ENCODE peak calls at places on chromosomes 7 and 10, in six cellular contexts. H is gastrocnemius medialis, C is erythroblast, K is adrenal gland, X is Peyer's patch, N is GM12892. L is an unnamed sample.

GRCh38 chr10:114990991-114991390 is 53.0 kb downstream of the TRUB1 start:
- DNase-seq in H (no peak), C (no peak), K (no peak), X (no peak), N (no peak), L (peak)

GRCh38 chr10:48406204-48406603 is 99.7 kb downstream of the MAPK8 start:
- DNase-seq in H (no peak), C (peak), K (no peak), X (no peak), N (no peak), L (peak)

GRCh38 chr10:48236199-48236621 is 38.3 kb downstream of the FRMPD2 start:
- DNase-seq in H (no peak), C (no peak), K (no peak), X (no peak), N (no peak), L (no peak)

GRCh38 chr7:158699341-158699740 is 5.3 kb downstream of the NCAPG2 start:
- DNase-seq in H (no peak), C (no peak), K (no peak), X (no peak), N (no peak), L (no peak)

GRCh38 chr7:113071465-113071864 is 15.2 kb downstream of the GPR85 start:
- DNase-seq in H (no peak), C (no peak), K (peak), X (peak), N (no peak), L (peak)

GRCh38 chr7:143415696-143416095 is 7.0 kb upstream of the EPHA1 start:
- DNase-seq in H (no peak), C (no peak), K (no peak), X (no peak), N (no peak), L (no peak)

GRCh38 chr7:128217972-128218652 is 23.0 kb upstream of the LEP start:
- DNase-seq in H (no peak), C (no peak), K (no peak), X (no peak), N (no peak), L (peak)

GRCh38 chr10:63889756-63890155 is 368.6 kb downstream of the REEP3 start:
- DNase-seq in H (no peak), C (no peak), K (no peak), X (no peak), N (no peak), L (no peak)

GRCh38 chr7:150966002-150966401 is 12.1 kb downstream of the KCNH2 start:
- DNase-seq in H (no peak), C (peak), K (no peak), X (no peak), N (no peak), L (peak)

GRCh38 chr10:112852308-112852707 is 97.7 kb upstream of the TCF7L2 start:
- DNase-seq in H (peak), C (no peak), K (peak), X (peak), N (no peak), L (peak)

GRCh38 chr10:130053561-130053960 is 57.1 kb downstream of the C10orf143 start:
- DNase-seq in H (no peak), C (no peak), K (no peak), X (no peak), N (no peak), L (no peak)

GRCh38 chr7:831596-832291 is 532 bp upstream of the SUN1 start:
- DNase-seq in H (no peak), C (peak), K (peak), X (no peak), N (peak), L (peak)

GRCh38 chr10:14185501-14186045 is 145.2 kb downstream of the FRMD4A start:
- DNase-seq in H (no peak), C (peak), K (no peak), X (no peak), N (peak), L (peak)

GRCh38 chr10:47452495-47453434 is 31.1 kb downstream of the ANXA8 start:
- DNase-seq in H (no peak), C (no peak), K (no peak), X (no peak), N (no peak), L (no peak)

GRCh38 chr10:63666836-63667383 is 145.7 kb downstream of the REEP3 start:
- DNase-seq in H (no peak), C (no peak), K (peak), X (no peak), N (peak), L (no peak)

GRCh38 chr7:91850455-91850854 is 30.0 kb downstream of the MTERF1 start:
- DNase-seq in H (no peak), C (no peak), K (no peak), X (no peak), N (no peak), L (no peak)

GRCh38 chr10:120917521-120918250 is 66.5 kb downstream of the WDR11 start:
- DNase-seq in H (no peak), C (no peak), K (no peak), X (no peak), N (no peak), L (no peak)

GRCh38 chr7:55065079-55065478 is 46.3 kb downstream of the EGFR start:
- DNase-seq in H (no peak), C (no peak), K (peak), X (peak), N (no peak), L (peak)

GRCh38 chr10:79104264-79104954 is 35.6 kb downstream of the ZMIZ1 start:
- DNase-seq in H (no peak), C (no peak), K (peak), X (no peak), N (no peak), L (no peak)

GRCh38 chr10:29266641-29267040 is 22.2 kb upstream of the LYZL1 start:
- DNase-seq in H (no peak), C (no peak), K (no peak), X (no peak), N (no peak), L (peak)

GRCh38 chr7:145582742-145583303 is 533.8 kb upstream of the CNTNAP2 start:
- DNase-seq in H (no peak), C (no peak), K (no peak), X (no peak), N (no peak), L (no peak)

GRCh38 chr7:26451997-26452396 is 160.3 kb downstream of the SNX10 start:
- DNase-seq in H (no peak), C (no peak), K (no peak), X (no peak), N (no peak), L (no peak)

GRCh38 chr7:127588697-127589482 is 679 bp downstream of the ARF5 start:
- DNase-seq in H (peak), C (peak), K (no peak), X (peak), N (no peak), L (peak)

GRCh38 chr10:129709627-129710509 is 242.8 kb downstream of the MGMT start:
- DNase-seq in H (no peak), C (no peak), K (no peak), X (no peak), N (no peak), L (no peak)

GRCh38 chr10:12534824-12535223 is 185.5 kb downstream of the CAMK1D start:
- DNase-seq in H (peak), C (peak), K (no peak), X (no peak), N (no peak), L (peak)

GRCh38 chr7:17963281-17963680 is 23.0 kb upstream of the SNX13 start:
- DNase-seq in H (no peak), C (no peak), K (peak), X (no peak), N (no peak), L (no peak)

GRCh38 chr7:30460246-30460633 is 18.3 kb downstream of the NOD1 start:
- DNase-seq in H (no peak), C (no peak), K (no peak), X (no peak), N (no peak), L (no peak)

GRCh38 chr10:77297370-77297692 is 340.3 kb downstream of the KCNMA1 start:
- DNase-seq in H (no peak), C (no peak), K (no peak), X (no peak), N (no peak), L (no peak)

GRCh38 chr7:155643804-155644177 is 670 bp upstream of the RBM33 start:
- DNase-seq in H (no peak), C (peak), K (no peak), X (no peak), N (no peak), L (no peak)

GRCh38 chr7:27235387-27236052 is 7.1 kb upstream of the EVX1 start:
- DNase-seq in H (no peak), C (no peak), K (peak), X (peak), N (no peak), L (peak)

GRCh38 chr10:101816375-101816773 is 1.9 kb downstream of the OGA start:
- DNase-seq in H (no peak), C (no peak), K (no peak), X (no peak), N (no peak), L (no peak)

GRCh38 chr10:101816913-101817541 is 1.2 kb downstream of the OGA start:
- DNase-seq in H (no peak), C (no peak), K (no peak), X (no peak), N (no peak), L (no peak)

GRCh38 chr10:101818119-101818957 is at the start of gene OGA:
- DNase-seq in H (peak), C (peak), K (peak), X (peak), N (peak), L (peak)

GRCh38 chr10:101817542-101818118 is 614 bp downstream of the OGA start:
- DNase-seq in H (peak), C (peak), K (peak), X (peak), N (no peak), L (peak)

GRCh38 chr10:101818958-101819633 is 852 bp upstream of the OGA start:
- DNase-seq in H (no peak), C (no peak), K (no peak), X (no peak), N (no peak), L (no peak)
- TF ChIP-seq POLR2A in H (no peak), C (no peak), K (no peak), X (peak), N (no peak), L (no peak)

DNA sequence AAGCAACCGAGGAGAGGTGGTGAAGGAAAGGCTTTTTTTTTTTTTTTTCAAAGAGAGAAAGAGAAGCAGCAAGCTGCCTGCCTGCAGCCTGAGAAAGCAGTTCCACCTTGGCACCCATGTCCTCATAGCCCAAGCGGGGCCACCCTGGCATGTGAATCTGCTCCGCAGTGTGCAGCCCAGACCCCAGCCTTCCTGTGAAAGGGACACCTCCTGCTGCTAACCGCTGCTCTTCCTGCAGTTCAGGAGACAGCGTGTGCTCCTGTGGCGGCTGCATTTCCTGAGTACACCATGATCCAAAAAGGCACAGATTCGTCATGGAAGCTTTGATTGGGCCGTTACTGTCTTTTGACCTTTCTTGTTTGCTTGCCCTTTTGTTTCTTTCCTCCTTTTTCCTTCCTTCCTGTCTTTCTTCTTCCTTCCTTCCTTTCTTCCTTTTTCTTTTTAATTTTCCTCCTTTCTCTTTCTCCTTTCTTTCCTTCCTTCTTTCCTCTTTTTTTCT is 38.1 kb downstream of the IKZF1 start:
- DNase-seq in H (no peak), C (no peak), K (no peak), X (peak), N (no peak), L (no peak)
- TF ChIP-seq POLR2A in H (no peak), C (no peak), K (no peak), X (peak), N (no peak), L (no peak)

DNA sequence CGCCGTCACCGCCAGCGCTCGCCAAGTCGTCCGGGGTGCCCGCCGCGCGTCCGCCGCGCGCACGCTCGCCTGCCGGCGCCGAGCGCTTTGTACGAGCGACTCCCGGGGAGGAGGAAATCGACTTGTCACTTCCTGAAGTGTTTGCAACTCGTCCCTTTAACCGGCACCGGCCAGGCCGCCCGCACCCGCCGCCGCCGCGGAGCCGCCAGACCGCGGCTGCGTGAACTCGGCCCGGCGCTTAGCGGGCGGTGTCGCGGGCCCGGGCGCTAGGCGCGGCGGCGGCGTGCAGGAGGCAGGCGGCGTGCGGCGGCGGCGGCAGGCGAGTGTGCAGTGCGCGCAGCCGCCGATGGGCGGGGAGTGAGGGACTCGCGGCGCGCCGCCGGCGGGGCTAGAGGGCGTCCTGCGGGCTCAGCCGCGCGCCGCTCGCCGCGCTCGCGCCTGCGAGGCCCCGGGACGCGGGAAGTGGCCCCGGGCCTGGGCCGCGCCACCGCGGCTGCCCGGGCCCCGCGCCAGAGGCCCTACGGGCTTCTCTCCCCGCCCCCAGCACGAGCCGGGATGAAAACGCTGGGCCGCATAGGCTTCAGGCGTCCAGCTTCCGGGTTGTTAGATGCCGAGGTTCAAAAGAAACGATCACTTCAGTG is at the start of gene FAM53B:
- DNase-seq in H (peak), C (peak), K (peak), X (peak), N (peak), L (peak)
- TF ChIP-seq POLR2A in H (peak), C (no peak), K (peak), X (no peak), N (peak), L (peak)

DNA sequence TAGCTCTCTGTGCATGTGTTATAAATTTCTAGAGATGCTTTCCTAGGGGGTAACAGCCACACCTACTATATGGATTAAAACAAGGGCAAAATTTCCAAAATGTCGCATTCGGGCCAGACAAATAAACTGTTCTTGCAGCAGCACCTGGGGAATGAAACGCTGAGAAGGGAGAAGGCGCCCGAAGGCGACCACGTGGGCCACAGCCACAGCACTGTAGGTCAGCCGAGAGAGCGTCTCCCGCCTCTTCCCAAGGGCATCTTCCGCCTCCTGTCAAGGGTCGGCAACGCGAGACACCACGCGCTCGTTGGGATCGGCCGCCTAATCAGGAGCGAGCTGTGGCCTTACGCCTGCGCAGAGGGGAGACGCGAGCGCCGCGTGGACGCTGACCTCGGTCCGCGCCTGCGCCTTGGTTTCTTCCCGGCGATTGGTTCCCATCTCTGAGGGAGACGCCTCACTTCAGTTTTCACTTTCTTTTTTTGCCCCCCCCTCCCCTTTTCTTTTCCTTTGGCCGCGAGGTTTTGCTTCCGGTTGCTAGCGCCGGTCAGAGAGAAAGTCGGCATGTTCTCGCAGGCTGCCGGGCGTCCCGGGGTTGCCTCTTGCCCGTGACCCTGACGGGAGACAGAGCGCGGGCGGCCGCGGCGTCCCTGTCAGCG is at the start of gene TASOR2:
- DNase-seq in H (peak), C (peak), K (peak), X (peak), N (peak), L (peak)
- TF ChIP-seq POLR2A in H (peak), C (peak), K (no peak), X (peak), N (peak), L (no peak)

GRCh38 chr7:132425920-132426319 is 150.3 kb downstream of the PLXNA4 start:
- DNase-seq in H (no peak), C (no peak), K (no peak), X (no peak), N (no peak), L (no peak)
- TF ChIP-seq POLR2A in H (no peak), C (no peak), K (no peak), X (no peak), N (no peak), L (no peak)

DNA sequence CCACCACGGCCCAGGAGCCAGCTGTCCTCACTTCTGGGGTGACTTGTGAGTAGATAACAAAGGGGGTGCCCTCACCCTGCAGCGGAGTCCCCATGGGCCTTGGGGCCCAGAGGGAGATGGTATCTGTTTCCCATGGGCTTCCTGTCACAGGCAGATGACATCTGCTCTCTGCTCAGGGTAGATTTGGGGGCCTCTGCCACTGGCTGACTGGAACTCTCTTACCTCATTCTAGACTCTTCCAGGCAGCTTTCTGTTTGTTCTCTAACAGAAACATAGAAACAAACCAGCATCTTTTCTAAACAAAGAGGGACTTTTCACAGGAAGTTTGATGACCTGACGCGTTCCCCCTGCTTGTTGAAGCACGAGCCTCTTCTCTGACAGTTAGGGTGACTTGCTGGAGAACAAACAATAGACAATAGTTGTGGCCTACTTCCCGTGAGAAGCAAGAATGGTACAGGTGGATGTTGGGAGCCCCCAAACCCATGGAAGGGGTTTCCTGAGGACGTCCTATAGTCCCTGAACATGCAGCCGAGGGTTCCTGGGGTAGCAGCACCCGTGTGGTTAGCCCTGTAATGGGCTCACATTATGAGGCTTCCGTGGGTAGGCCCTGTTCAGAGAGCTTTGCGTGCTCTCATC is 61.6 kb downstream of the GRK5 start:
- DNase-seq in H (no peak), C (peak), K (no peak), X (peak), N (peak), L (peak)
- TF ChIP-seq POLR2A in H (no peak), C (no peak), K (no peak), X (no peak), N (peak), L (no peak)

DNA sequence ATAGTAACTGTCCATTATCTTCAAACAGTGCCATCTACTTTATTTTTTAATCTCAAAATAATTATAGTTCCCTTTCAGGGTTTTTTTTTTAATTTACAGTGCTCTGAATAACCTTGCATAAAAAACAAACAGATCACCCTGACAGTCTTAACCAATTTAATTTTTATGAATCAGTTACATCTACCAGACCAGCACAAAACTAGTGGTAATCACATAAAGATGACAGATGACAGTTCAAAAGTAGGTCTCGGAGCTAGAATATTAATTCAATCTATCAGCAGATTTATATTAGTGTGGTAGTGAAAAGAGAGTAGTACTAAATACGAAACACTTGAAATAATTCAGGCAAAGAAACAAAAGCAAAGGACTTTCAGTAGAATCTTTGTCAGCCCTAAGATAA is 53.9 kb downstream of the COL28A1 start:
- DNase-seq in H (no peak), C (no peak), K (no peak), X (no peak), N (no peak), L (no peak)
- TF ChIP-seq POLR2A in H (no peak), C (no peak), K (no peak), X (no peak), N (no peak), L (no peak)